ENCODE peak calls at places on chromosomes 4 and X, in four cellular contexts. U is K562, R is HepG2, D is H1. C is an unnamed sample. For H4K20me1, the result is how much of the 10 kb centered on the place peaks cover.

GRCh38 chrX:39437670-39438441 is 636.6 kb downstream of the MID1IP1 start:
- DNase-seq in D (no peak), U (no peak), R (no peak), C (no peak)

GRCh38 chr4:19982556-19982955 is 269.1 kb upstream of the SLIT2 start:
- DNase-seq in U (no peak), D (no peak), R (no peak), C (no peak)

GRCh38 chr4:34043131-34043530 is 2201.2 kb downstream of the ARAP2 start:
- DNase-seq in U (no peak), D (no peak), R (no peak), C (no peak)

GRCh38 chr4:163556169-163556568 is 61.7 kb downstream of the TMA16 start:
- DNase-seq in D (no peak), R (no peak), U (no peak), C (peak)

GRCh38 chrX:134741801-134742200 is 83.5 kb upstream of the PLAC1 start:
- DNase-seq in R (no peak), D (no peak), U (no peak), C (no peak)

GRCh38 chrX:111352424-111352823 is 59.6 kb downstream of the DCX start:
- DNase-seq in U (no peak), R (peak), D (no peak), C (no peak)

GRCh38 chr4:12507868-12508481 is 976.2 kb downstream of the RAB28 start:
- DNase-seq in U (no peak), R (no peak), D (no peak), C (peak)

GRCh38 chrX:11138498-11139390 is 27.6 kb downstream of the HCCS start:
- DNase-seq in R (no peak), U (no peak), D (no peak), C (no peak)

GRCh38 chrX:7146703-7147430 is 645 bp upstream of the STS start:
- DNase-seq in D (no peak), U (peak), R (no peak), C (no peak)

GRCh38 chrX:149453911-149454820 is 50.9 kb downstream of the IDS start:
- DNase-seq in R (no peak), U (no peak), D (no peak), C (no peak)

GRCh38 chrX:149461746-149462145 is 43.4 kb downstream of the IDS start:
- DNase-seq in R (no peak), U (no peak), D (no peak), C (no peak)

GRCh38 chrX:149453030-149453429 is 52.1 kb downstream of the IDS start:
- DNase-seq in D (no peak), U (peak), R (no peak), C (no peak)

GRCh38 chrX:149455934-149456333 is 49.2 kb downstream of the IDS start:
- DNase-seq in D (no peak), U (no peak), R (no peak), C (no peak)

DNA sequence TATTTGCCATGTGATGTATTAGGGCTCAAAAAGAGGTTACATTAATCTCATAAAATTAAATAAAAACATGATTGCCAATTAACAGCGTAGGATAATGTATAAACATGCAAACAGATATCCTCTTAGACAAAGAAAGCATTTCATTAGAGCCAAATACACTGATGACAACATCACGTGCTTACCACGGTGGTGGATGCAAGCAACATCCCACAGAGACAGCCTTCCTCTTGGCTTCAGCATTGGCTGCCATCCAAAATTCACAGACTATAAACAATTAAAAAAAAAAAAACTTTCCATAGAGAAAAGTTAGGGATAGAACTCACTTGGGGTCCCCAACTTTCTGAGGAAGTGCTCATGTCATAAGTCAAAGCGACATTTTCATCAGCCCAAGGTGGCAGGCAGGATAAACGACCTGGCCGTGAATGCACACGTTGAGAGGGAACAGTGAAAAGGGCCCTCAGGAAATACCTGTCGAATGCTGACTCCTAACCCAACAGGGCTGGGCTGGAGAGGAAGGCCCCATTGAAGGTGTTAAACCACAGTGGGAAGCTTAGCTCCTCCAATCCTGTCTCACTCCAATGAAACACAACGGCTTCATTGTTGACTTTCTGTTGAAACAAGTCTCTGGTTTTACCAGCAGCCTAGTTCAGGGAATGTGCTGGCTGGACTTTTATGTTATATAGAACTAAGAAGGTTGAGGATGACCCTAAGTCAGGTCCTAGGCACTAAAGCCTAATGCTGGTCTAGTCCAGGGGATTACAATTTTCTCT is 48.4 kb downstream of the IDS start:
- DNase-seq in R (no peak), D (no peak), U (no peak), C (no peak)
- TF ChIP-seq CREB1 in R (no peak), D (no peak), U (no peak), C (no peak)

GRCh38 chr4:77798385-77798784 is 20.8 kb downstream of the CNOT6L start:
- DNase-seq in D (no peak), U (no peak), R (no peak), C (no peak)

GRCh38 chr4:77801260-77801608 is 17.9 kb downstream of the CNOT6L start:
- DNase-seq in U (no peak), D (no peak), R (no peak), C (no peak)

GRCh38 chr4:77800483-77801259 is 18.5 kb downstream of the CNOT6L start:
- DNase-seq in U (no peak), R (no peak), D (no peak), C (no peak)

GRCh38 chr4:77802406-77802805 is 16.8 kb downstream of the CNOT6L start:
- DNase-seq in U (no peak), R (no peak), D (no peak), C (no peak)

DNA sequence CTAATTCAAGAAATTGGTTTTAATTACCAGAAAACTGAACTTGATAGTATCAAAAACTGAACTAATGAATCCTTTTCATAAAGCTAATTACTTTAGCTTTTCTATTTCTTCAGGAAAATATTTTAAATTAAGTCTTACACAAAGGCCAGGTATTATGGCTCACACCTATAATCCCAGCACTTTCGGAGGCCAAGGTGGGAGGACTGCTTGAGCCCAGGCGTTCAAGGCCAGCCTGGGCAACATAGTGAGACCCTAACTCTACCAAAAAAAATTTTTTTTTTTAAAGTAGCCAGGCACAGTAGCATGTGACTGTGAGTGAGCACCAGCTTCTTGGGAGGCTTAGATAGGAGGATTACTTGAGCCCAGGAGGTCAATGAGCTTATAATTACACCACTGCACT is 19.1 kb downstream of the CNOT6L start:
- DNase-seq in U (no peak), D (no peak), R (no peak), C (no peak)
- H4K20me1 ChIP-seq in U (under half), D (under half), R (under half), C (under half)

DNA sequence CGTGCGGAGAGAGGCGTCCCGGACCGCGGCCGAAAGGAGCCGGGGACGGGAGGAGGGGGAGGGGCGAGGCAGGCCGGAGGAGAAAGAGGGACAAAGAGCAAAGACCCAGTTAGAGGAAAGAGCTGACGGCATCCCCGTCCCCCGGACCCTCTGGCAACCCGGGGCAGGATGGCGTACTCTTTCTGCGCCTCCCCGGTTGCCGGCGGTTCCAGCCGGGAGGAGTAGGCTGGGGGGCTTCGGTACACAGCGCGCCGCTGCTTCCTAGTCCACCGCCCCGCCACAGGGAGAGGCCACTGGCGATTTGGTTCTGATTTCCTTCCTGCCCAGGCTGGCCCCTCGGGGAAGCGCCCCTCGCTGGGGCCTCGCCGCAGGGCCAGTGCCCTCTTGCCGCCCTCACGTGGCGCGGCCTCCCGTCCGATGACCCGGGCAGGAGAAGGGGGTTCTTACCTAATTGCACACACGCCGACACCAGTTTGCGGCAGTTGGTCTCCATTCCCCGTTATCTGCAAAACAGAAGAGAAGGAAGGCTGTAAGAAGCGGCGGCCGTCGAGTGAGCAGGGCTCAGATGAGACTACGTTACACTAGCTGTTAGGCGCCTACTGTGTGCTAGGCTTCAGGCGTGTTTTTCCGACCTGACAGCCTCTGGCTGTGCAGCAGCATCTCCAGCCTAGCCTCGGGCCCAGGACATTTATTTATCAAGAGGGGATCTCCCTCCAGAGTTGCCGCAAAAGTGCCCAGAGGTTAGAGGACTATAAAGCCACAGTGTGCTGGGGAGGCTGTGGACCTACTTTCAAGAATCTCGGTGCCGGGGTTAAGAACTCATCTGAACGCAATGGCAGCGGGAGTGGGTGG is 9.9 kb upstream of the PITX2 start:
- DNase-seq in U (no peak), R (no peak), D (no peak), C (peak)
- TF ChIP-seq EZH2 in U (no peak), R (no peak), D (peak), C (peak)

DNA sequence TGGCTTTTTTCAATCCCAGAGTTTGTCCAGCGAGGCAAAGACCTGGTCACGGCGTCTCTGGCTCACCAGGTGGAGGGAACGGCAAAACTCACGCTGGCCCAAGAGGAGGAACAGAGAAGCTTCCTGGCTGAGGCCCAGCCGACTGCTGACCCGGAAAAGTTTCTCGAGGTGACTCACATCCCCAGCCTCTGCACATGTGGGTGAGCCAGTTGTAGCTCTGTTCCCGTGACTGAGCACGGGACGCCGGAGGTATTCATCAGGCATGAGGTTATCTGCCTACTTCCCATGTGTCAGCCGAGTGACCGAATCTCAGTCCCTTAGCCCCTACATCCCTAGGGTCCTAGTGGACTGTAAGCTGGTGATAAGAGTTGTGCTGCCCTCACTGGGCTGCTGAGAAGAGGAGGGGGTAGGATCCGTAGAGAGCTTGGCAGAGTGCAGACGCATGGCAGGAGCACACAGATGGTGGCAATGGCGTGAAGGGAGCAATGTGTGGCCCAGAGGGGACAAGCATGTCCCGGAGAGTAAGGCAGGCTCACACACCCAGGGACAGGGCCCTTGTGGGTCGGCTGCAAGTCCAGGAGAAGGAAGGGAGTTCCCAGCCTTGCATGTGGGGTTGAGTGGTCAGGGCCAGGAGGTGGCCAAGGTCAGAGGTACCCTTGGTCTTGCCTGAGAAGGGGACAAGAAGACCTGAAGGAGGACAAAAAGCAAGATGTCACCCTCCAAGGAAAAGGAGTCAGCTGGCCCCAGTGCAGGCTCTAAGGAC is 42.9 kb downstream of the EVC start:
- DNase-seq in D (no peak), R (no peak), U (no peak), C (no peak)
- TF ChIP-seq CREB1 in D (no peak), R (no peak), U (no peak), C (no peak)

DNA sequence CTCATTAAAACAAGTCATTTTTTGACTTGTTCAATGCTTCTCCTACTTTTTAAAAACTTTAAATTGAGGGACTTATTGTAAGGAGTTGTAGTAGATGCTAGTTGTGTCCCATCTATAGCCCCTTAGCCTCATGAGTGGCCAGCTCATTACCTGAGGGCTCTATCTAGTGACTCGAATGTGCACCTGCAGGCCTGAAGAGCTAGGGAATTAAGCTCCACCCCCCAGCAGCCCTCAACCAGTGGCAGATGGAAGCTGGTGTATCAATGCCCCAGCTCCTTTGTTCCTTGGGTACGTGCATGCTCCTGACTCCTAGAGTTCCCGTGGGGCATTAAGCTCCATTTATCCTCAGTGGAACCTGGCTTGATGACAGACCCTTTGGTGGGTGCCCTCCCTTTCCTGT is 146.7 kb upstream of the FAM9B start:
- DNase-seq in U (no peak), D (peak), R (no peak), C (peak)
- H4K20me1 ChIP-seq in U (under half), D (under half), R (under half), C (under half)

DNA sequence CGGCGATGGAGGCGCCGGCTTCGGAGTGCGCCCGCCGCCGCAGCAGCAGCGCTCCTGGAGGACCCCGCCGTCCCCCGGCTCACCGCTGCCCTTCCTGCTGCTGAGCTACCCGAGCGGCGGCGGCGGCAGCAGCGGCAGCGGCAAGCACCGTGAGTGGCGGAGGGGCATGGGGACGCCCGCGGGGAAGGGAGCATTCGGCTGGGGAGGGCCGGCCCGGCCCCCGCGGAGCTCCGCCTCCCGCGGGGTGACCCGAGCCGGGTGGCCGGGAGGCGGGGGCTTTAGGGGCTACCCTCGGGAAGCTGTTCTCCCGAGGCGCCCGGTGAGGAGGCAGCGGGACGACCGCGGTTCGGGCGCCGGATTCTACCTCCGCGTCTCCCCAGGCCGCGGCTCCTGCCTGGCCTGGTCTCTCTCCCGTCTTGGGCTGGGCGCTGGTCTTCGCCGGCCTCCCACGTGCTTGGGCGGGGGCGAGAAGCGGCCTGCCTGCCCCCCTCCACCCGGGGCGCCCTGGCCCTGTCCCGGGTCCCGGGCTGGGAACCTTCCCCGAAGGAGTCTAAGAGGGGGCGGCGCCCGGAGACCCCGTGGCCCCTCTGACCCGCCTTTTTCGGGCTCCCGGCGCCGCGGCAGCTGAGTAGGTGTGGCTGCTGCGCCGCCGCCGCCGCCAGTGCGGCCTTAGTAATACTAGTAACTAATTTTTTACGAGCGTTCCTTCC is 16.5 kb upstream of the RUFY3 start:
- DNase-seq in U (peak), D (no peak), R (peak), C (peak)
- TF ChIP-seq EZH2 in U (no peak), D (no peak), R (no peak), C (no peak)

C was measured in GM23338.